ENCODE peak calls at places on chromosomes 13 and 19, in seven cellular contexts. P is AG04450; V is tibial artery; M is T-helper 2 cell; L is astrocyte; R is activated CD4-positive, alpha-beta T cell treated with anti-CD3 and anti-CD28 coated beads for 48 hours; D is AG08396. B is an unnamed sample.

GRCh38 chr19:48842744-48843162 is 6.5 kb upstream of the HSD17B14 start:
- DNase-seq in M (no peak), D (peak; percentile 51), L (peak; percentile 18), R (peak; percentile 51), P (no peak), V (no peak), B (peak; percentile 53)

GRCh38 chr19:43636121-43636683 is 3.4 kb downstream of the CADM4 start:
- DNase-seq in L (peak; percentile 27), P (no peak), M (no peak), R (no peak), D (no peak), V (no peak), B (no peak)

GRCh38 chr13:90769387-90769786 is 578.1 kb upstream of the MIR17HG start:
- DNase-seq in D (no peak), R (no peak), M (no peak), V (no peak), P (no peak), L (no peak), B (no peak)

GRCh38 chr13:24891476-24892108 is 127.6 kb downstream of the RNF17 start:
- DNase-seq in V (no peak), L (no peak), R (no peak), P (no peak), M (no peak), D (no peak), B (no peak)

GRCh38 chr13:99193152-99193551 is 7.5 kb upstream of the UBAC2 start:
- DNase-seq in M (no peak), D (no peak), L (no peak), R (no peak), P (no peak), V (no peak), B (no peak)

GRCh38 chr19:28578208-28578607 is 634.7 kb downstream of the UQCRFS1 start:
- DNase-seq in P (no peak), V (no peak), D (no peak), M (no peak), R (no peak), L (no peak), B (no peak)

GRCh38 chr19:42287826-42288107 is 14.2 kb upstream of the PRR19 start:
- DNase-seq in P (no peak), V (no peak), R (no peak), D (no peak), L (no peak), M (no peak), B (no peak)

GRCh38 chr13:101757446-101758039 is 305.1 kb downstream of the ITGBL1 start:
- DNase-seq in V (no peak), L (peak; percentile 14), M (no peak), R (no peak), P (no peak), D (peak; percentile 26), B (no peak)

GRCh38 chr19:55537741-55538111 is 793 bp upstream of the SBK2 start:
- DNase-seq in L (peak; percentile 36), M (no peak), R (no peak), D (peak; percentile 56), P (no peak), V (no peak), B (no peak)

GRCh38 chr13:99151516-99151915 is 49.1 kb upstream of the UBAC2 start:
- DNase-seq in V (no peak), L (peak; percentile 76), M (no peak), R (peak; percentile 33), D (peak; percentile 43), P (no peak), B (peak; percentile 71)

GRCh38 chr13:44404261-44405139 is 30.9 kb downstream of the SERP2 start:
- DNase-seq in P (no peak), R (no peak), D (no peak), V (no peak), M (no peak), L (no peak), B (no peak)

GRCh38 chr19:16601378-16602052 is 26.5 kb downstream of the MED26 start:
- DNase-seq in R (no peak), L (no peak), M (no peak), P (no peak), V (no peak), D (no peak), B (no peak)

GRCh38 chr13:110503037-110503901 is 58.3 kb downstream of the RAB20 start:
- DNase-seq in L (no peak), P (no peak), V (no peak), D (no peak), M (no peak), R (no peak), B (peak; percentile 25)

GRCh38 chr13:29805994-29806748 is 44.2 kb downstream of the UBL3 start:
- DNase-seq in V (no peak), D (no peak), P (no peak), L (no peak), R (peak; percentile 45), M (no peak), B (no peak)

GRCh38 chr13:50994651-50995050 is 85.1 kb downstream of the RNASEH2B start:
- DNase-seq in P (no peak), D (no peak), V (no peak), R (no peak), L (no peak), M (no peak), B (no peak)

GRCh38 chr13:46530084-46530935 is 22.7 kb upstream of the LRCH1 start:
- DNase-seq in P (no peak), V (no peak), D (peak; percentile 28), L (peak; percentile 59), M (no peak), R (peak; percentile 9), B (no peak)

GRCh38 chr19:2035590-2035991 is 15.5 kb downstream of the MKNK2 start:
- DNase-seq in P (no peak), M (no peak), D (no peak), V (no peak), R (peak; percentile 9), L (no peak), B (no peak)

GRCh38 chr19:11848594-11849263 is at the start of gene ZNF439:
- DNase-seq in L (peak; percentile 44), D (peak; percentile 92), V (peak; percentile 95), R (peak; percentile 95), P (peak; percentile 18), M (peak; percentile 64), B (peak; percentile 22)

GRCh38 chr19:6890938-6891337 is 3.6 kb downstream of the ADGRE1 start:
- DNase-seq in V (no peak), R (peak; percentile 66), P (no peak), D (no peak), L (no peak), M (no peak), B (no peak)

B was measured in K562.